ENCODE peak calls at places on chromosomes 7 and 10, in seven cellular contexts. M is cardiac muscle cell, T is thoracic aorta, E is psoas muscle, W is right atrium auricular region, H is neural progenitor cell, L is HepG2. V is an unnamed sample.

GRCh38 chr7:13852281-13852968 is 137.0 kb downstream of the ETV1 start:
- DNase-seq in L (no peak), W (no peak), H (no peak), M (peak; percentile 44), E (no peak), T (no peak), V (no peak)

GRCh38 chr10:70925377-70926214 is 37.2 kb upstream of the PCBD1 start:
- DNase-seq in M (peak; percentile 36), L (no peak), H (peak; percentile 82), T (no peak), W (no peak), E (peak; percentile 70), V (peak; percentile 61)

GRCh38 chr10:63120554-63120953 is 12.6 kb upstream of the NRBF2 start:
- DNase-seq in W (peak; percentile 63), H (no peak), T (no peak), L (no peak), E (no peak), M (peak; percentile 90), V (no peak)

GRCh38 chr7:141225916-141226618 is 152.2 kb downstream of the TMEM178B start:
- DNase-seq in L (no peak), M (no peak), E (no peak), T (no peak), W (no peak), H (no peak), V (no peak)

GRCh38 chr10:18261660-18262292 is 121.6 kb downstream of the CACNB2 start:
- DNase-seq in M (no peak), W (no peak), H (no peak), L (peak; percentile 18), E (no peak), T (no peak), V (no peak)

GRCh38 chr7:78379148-78379547 is 580.6 kb downstream of the PHTF2 start:
- DNase-seq in L (no peak), T (no peak), H (no peak), M (no peak), E (no peak), W (no peak), V (no peak)

GRCh38 chr10:103757531-103758293 is 97.7 kb downstream of the SH3PXD2A start:
- DNase-seq in M (peak; percentile 85), H (no peak), T (no peak), W (no peak), L (no peak), E (peak; percentile 75), V (no peak)

GRCh38 chr7:125122225-125122624 is 192.6 kb upstream of the POT1 start:
- DNase-seq in W (no peak), E (no peak), H (no peak), M (peak; percentile 47), L (no peak), T (no peak), V (no peak)

GRCh38 chr7:107150375-107151073 is 18.3 kb upstream of the HBP1 start:
- DNase-seq in M (peak; percentile 87), H (peak; percentile 72), E (peak; percentile 73), W (peak; percentile 86), T (no peak), L (peak; percentile 40), V (peak; percentile 80)

GRCh38 chr10:21502371-21502765 is 23.1 kb downstream of the SKIDA1 start:
- DNase-seq in M (no peak), L (no peak), T (no peak), W (no peak), E (no peak), H (peak; percentile 78), V (no peak)

GRCh38 chr7:30148951-30149459 is 14.2 kb downstream of the MTURN start:
- DNase-seq in M (no peak), L (no peak), T (no peak), H (no peak), W (no peak), E (no peak), V (no peak)

DNA sequence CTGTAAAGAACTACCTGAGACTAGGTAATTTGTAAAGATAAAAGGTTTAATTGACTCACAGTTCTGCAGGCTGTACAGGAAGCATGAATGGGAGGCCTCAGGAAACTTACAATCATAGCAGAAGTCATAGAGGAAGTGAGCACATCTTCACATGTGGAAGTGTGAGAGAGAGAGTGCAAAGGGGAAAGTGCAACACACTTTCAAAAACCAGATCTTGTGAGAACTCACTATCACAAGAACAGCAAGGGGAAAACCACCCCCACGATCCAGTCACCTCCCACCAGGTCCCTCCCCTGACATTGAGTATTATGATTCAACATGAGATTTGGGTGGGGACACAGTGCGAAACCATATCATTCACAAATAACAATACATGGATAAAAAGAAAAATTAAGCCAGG is 24.5 kb downstream of the AVL9 start:
- DNase-seq in M (no peak), H (no peak), E (no peak), L (no peak), T (no peak), W (no peak), V (no peak)
- H3K36me3 ChIP-seq in M (no peaks in the 10 kb centered on the region), H (peaks cover 5% of the 10 kb centered on the region), E (peaks cover 6% of the 10 kb centered on the region), L (peaks cover 5% of the 10 kb centered on the region), T (no peaks in the 10 kb centered on the region), W (no peaks in the 10 kb centered on the region), V (no peaks in the 10 kb centered on the region)

GRCh38 chr7:155765458-155765857 is 46.8 kb downstream of the SHH start:
- DNase-seq in M (no peak), T (no peak), L (no peak), E (no peak), W (no peak), H (no peak), V (no peak)

GRCh38 chr7:155769701-155770100 is 42.6 kb downstream of the SHH start:
- DNase-seq in L (no peak), H (no peak), M (peak; percentile 21), T (no peak), E (no peak), W (no peak), V (peak; percentile 66)

GRCh38 chr7:155770186-155770585 is 42.1 kb downstream of the SHH start:
- DNase-seq in L (no peak), E (no peak), M (no peak), T (no peak), W (no peak), H (no peak), V (peak; percentile 31)

GRCh38 chr7:155766386-155766785 is 45.9 kb downstream of the SHH start:
- DNase-seq in H (no peak), E (no peak), L (no peak), M (no peak), T (no peak), W (no peak), V (no peak)

DNA sequence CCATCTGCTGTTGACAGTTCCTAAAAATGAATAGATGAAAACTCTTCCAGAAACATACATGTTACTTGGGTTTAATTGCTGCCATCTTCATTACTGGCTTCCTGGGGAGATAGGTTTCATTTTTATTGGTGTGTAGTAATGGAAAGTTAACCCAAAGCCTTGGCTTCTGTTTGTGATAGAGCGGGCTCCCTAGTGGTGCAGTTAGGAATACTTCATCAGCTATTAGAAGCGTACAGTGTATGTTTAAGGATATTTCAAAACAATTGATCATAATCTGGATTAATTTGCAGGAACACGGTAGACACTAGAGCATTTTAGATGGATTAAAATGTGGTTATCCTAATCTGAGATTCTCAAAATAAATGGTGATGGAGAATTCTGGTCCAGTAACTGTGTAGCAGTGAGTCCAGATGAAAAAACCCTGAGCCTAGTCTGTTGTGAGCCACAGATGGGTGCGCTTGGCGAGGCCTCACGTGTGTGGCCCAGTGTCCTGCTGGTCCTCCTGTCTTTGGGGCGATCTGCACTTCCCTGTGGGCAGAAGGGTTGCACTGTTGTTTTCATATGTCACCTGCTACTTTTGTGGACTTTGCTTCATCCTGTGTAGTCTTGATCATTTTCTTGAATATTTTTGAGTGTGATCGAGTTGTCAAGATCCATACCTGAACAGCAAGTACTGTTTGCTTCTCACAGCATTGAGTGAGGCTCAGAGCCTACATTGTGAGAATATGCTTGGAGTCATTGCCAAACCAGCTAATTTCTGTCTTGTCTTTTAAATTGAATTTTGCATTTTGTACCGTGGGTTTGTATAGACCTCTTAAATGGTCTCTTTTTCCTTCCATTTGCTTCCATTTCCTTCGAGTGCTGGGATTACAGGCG is 44.5 kb downstream of the SHH start:
- DNase-seq in H (no peak), W (no peak), T (no peak), L (no peak), M (no peak), E (no peak), V (no peak)
- H3K27ac ChIP-seq in H (no peak overlapping the region), W (no peak overlapping the region), T (no peak overlapping the region), L (no peak overlapping the region), M (no peak overlapping the region), E (no peak overlapping the region), V (peak overlapping the region; percentile 34)

GRCh38 chr7:73443543-73444255 is 10.1 kb downstream of the FZD9 start:
- DNase-seq in E (no peak), M (no peak), W (no peak), T (no peak), L (no peak), H (no peak), V (no peak)

GRCh38 chr7:73439305-73439704 is 5.7 kb downstream of the FZD9 start:
- DNase-seq in L (no peak), H (no peak), W (no peak), E (no peak), T (no peak), M (no peak), V (no peak)

GRCh38 chr7:73442222-73442902 is 8.8 kb downstream of the FZD9 start:
- DNase-seq in E (no peak), W (no peak), L (no peak), T (no peak), H (no peak), M (no peak), V (no peak)

GRCh38 chr7:73446716-73447115 is 13.1 kb downstream of the FZD9 start:
- DNase-seq in L (no peak), E (no peak), M (peak; percentile 28), H (no peak), W (no peak), T (no peak), V (no peak)

DNA sequence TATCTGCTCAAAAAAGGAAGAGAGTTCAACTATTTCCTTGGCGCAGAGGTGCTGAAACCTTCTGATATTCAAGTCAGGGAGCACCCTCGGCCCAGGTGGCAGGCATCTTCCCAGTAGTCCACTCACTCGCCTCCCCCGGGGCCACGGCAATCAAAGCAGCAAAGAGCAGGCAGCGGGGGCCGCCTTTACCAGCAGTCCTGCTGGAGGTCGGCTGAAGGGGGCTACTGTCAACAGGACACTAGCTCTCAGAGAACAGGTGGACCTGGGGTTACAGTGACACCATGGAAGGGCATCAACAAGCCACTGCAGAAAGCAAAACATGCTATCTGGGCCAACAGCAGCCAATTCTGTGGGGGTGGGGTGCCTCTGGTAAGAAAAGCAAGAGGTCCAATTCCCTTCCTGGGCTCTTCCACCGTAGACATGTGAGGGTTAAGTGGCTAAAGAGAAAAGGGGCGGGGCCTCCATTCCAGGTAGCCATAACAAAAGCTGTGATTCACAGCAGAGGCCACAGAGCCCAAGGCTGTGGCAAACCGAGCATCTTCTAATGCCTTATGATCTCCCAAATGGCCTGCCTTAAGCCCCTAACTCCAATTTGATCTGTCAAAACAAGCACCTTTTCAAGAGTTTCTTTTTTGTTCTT is 9.4 kb downstream of the FZD9 start:
- DNase-seq in W (no peak), T (no peak), L (no peak), H (no peak), E (no peak), M (no peak), V (no peak)
- H3K36me3 ChIP-seq in W (peaks cover 85% of the 10 kb centered on the region), T (peaks cover 54% of the 10 kb centered on the region), L (peaks cover 42% of the 10 kb centered on the region), H (peaks cover 3% of the 10 kb centered on the region), E (peaks cover 88% of the 10 kb centered on the region), M (peaks cover 55% of the 10 kb centered on the region), V (no peaks in the 10 kb centered on the region)

GRCh38 chr10:49187950-49188761 is at the start of gene TMEM273:
- DNase-seq in E (peak; percentile 84), M (no peak), W (peak; percentile 84), T (no peak), L (no peak), H (peak; percentile 65), V (peak; percentile 37)
- H3K27ac ChIP-seq in E (peak within 1 kb of the TSS; percentile 60), M (no peak within 1 kb of the TSS), W (peak within 1 kb of the TSS; percentile 74), T (peak within 1 kb of the TSS; percentile 2), L (no peak within 1 kb of the TSS), H (no peak within 1 kb of the TSS), V (peak within 1 kb of the TSS; percentile 60)